ENCODE peak calls at places on chromosomes 3 and 15, in five cellular contexts. One of them, this sample, is unnamed. For H3K9me3 and H3K4me1, the result is how much of the 10 kb centered on the place peaks cover.

GRCh38 chr3:8480699-8481098 is 20.9 kb upstream of the LMCD1 start:
- DNase-seq in neural progenitor cell: peak
- DNase-seq in neuronal stem cell: no peak
- DNase-seq in adipocyte: no peak
- DNase-seq in effector memory CD4-positive, alpha-beta T cell: no peak
- DNase-seq in this sample: no peak

GRCh38 chr3:123481722-123482457 is 33.0 kb upstream of the ADCY5 start:
- DNase-seq in neural progenitor cell: no peak
- DNase-seq in neuronal stem cell: no peak
- DNase-seq in adipocyte: no peak
- DNase-seq in effector memory CD4-positive, alpha-beta T cell: no peak
- DNase-seq in this sample: no peak

GRCh38 chr15:74036271-74037170 is 42.0 kb downstream of the PML start:
- DNase-seq in neural progenitor cell: peak
- DNase-seq in neuronal stem cell: peak
- DNase-seq in adipocyte: peak
- DNase-seq in effector memory CD4-positive, alpha-beta T cell: no peak
- DNase-seq in this sample: no peak

GRCh38 chr15:39455502-39455991 is 125.3 kb upstream of the THBS1 start:
- DNase-seq in neural progenitor cell: no peak
- DNase-seq in neuronal stem cell: no peak
- DNase-seq in adipocyte: peak
- DNase-seq in effector memory CD4-positive, alpha-beta T cell: no peak
- DNase-seq in this sample: no peak

GRCh38 chr3:123298903-123299302 is 97.2 kb downstream of the SEC22A start:
- DNase-seq in neural progenitor cell: no peak
- DNase-seq in neuronal stem cell: no peak
- DNase-seq in adipocyte: peak
- DNase-seq in effector memory CD4-positive, alpha-beta T cell: no peak
- DNase-seq in this sample: no peak

GRCh38 chr3:190326930-190327329 is 4.7 kb upstream of the CLDN1 start:
- DNase-seq in neural progenitor cell: no peak
- DNase-seq in neuronal stem cell: no peak
- DNase-seq in adipocyte: no peak
- DNase-seq in effector memory CD4-positive, alpha-beta T cell: no peak
- DNase-seq in this sample: no peak

GRCh38 chr15:60972301-60972700 is 256.8 kb downstream of the RORA start:
- DNase-seq in neural progenitor cell: no peak
- DNase-seq in neuronal stem cell: no peak
- DNase-seq in adipocyte: peak
- DNase-seq in effector memory CD4-positive, alpha-beta T cell: no peak
- DNase-seq in this sample: no peak

GRCh38 chr3:69541823-69542264 is 156.0 kb upstream of the FRMD4B start:
- DNase-seq in neural progenitor cell: no peak
- DNase-seq in neuronal stem cell: peak
- DNase-seq in adipocyte: no peak
- DNase-seq in effector memory CD4-positive, alpha-beta T cell: no peak
- DNase-seq in this sample: peak

GRCh38 chr3:153343988-153344782 is 182.2 kb downstream of the RAP2B start:
- DNase-seq in neural progenitor cell: no peak
- DNase-seq in neuronal stem cell: no peak
- DNase-seq in adipocyte: no peak
- DNase-seq in effector memory CD4-positive, alpha-beta T cell: no peak
- DNase-seq in this sample: no peak

GRCh38 chr3:123006587-123006986 is 21.0 kb downstream of the SEMA5B start:
- DNase-seq in neural progenitor cell: no peak
- DNase-seq in neuronal stem cell: no peak
- DNase-seq in adipocyte: no peak
- DNase-seq in effector memory CD4-positive, alpha-beta T cell: no peak
- DNase-seq in this sample: no peak

GRCh38 chr15:20346082-20346805 is 195.4 kb downstream of the GOLGA6L6 start:
- DNase-seq in neural progenitor cell: no peak
- DNase-seq in neuronal stem cell: no peak
- DNase-seq in adipocyte: no peak
- DNase-seq in effector memory CD4-positive, alpha-beta T cell: no peak
- DNase-seq in this sample: peak

GRCh38 chr3:46013316-46014094 is 13.8 kb downstream of the XCR1 start:
- DNase-seq in neural progenitor cell: no peak
- DNase-seq in neuronal stem cell: no peak
- DNase-seq in adipocyte: no peak
- DNase-seq in effector memory CD4-positive, alpha-beta T cell: no peak
- DNase-seq in this sample: no peak

GRCh38 chr15:65096481-65097385 is 18.3 kb downstream of the UBAP1L start:
- DNase-seq in neural progenitor cell: no peak
- DNase-seq in neuronal stem cell: no peak
- DNase-seq in adipocyte: no peak
- DNase-seq in effector memory CD4-positive, alpha-beta T cell: no peak
- DNase-seq in this sample: no peak

GRCh38 chr15:65089206-65089824 is 12.8 kb downstream of the KBTBD13 start:
- DNase-seq in neural progenitor cell: peak
- DNase-seq in neuronal stem cell: no peak
- DNase-seq in adipocyte: no peak
- DNase-seq in effector memory CD4-positive, alpha-beta T cell: no peak
- DNase-seq in this sample: peak

GRCh38 chr3:58047806-58048205 is 39.6 kb downstream of the FLNB start:
- DNase-seq in neural progenitor cell: no peak
- DNase-seq in neuronal stem cell: no peak
- DNase-seq in adipocyte: peak
- DNase-seq in effector memory CD4-positive, alpha-beta T cell: no peak
- DNase-seq in this sample: no peak

GRCh38 chr3:45054196-45054857 is 28.2 kb downstream of the CLEC3B start:
- DNase-seq in neural progenitor cell: no peak
- DNase-seq in neuronal stem cell: no peak
- DNase-seq in adipocyte: peak
- DNase-seq in effector memory CD4-positive, alpha-beta T cell: no peak
- DNase-seq in this sample: no peak

GRCh38 chr3:81005992-81006391 is 755.5 kb downstream of the GBE1 start:
- DNase-seq in neural progenitor cell: no peak
- DNase-seq in neuronal stem cell: no peak
- DNase-seq in adipocyte: no peak
- DNase-seq in effector memory CD4-positive, alpha-beta T cell: no peak
- DNase-seq in this sample: no peak

GRCh38 chr3:46334911-46335478 is 18.9 kb upstream of the CCR2 start:
- DNase-seq in neural progenitor cell: no peak
- DNase-seq in neuronal stem cell: no peak
- DNase-seq in adipocyte: peak
- DNase-seq in effector memory CD4-positive, alpha-beta T cell: no peak
- DNase-seq in this sample: no peak

GRCh38 chr15:67690936-67691335 is 134.4 kb upstream of the SKOR1 start:
- DNase-seq in neural progenitor cell: no peak
- DNase-seq in neuronal stem cell: no peak
- DNase-seq in adipocyte: no peak
- DNase-seq in effector memory CD4-positive, alpha-beta T cell: no peak
- DNase-seq in this sample: no peak

GRCh38 chr3:185988816-185989175 is 51.0 kb upstream of the TRA2B start:
- DNase-seq in neural progenitor cell: no peak
- DNase-seq in neuronal stem cell: no peak
- DNase-seq in adipocyte: no peak
- DNase-seq in effector memory CD4-positive, alpha-beta T cell: no peak
- DNase-seq in this sample: no peak

GRCh38 chr3:125403789-125404188 is 28.7 kb upstream of the ZNF148 start:
- DNase-seq in neural progenitor cell: no peak
- DNase-seq in neuronal stem cell: no peak
- DNase-seq in adipocyte: peak
- DNase-seq in effector memory CD4-positive, alpha-beta T cell: no peak
- DNase-seq in this sample: no peak

GRCh38 chr3:14564741-14565140 is 24.6 kb upstream of the GRIP2 start:
- DNase-seq in neural progenitor cell: no peak
- DNase-seq in neuronal stem cell: no peak
- DNase-seq in adipocyte: no peak
- DNase-seq in effector memory CD4-positive, alpha-beta T cell: no peak
- DNase-seq in this sample: no peak

GRCh38 chr15:83112233-83112958 is 5.0 kb downstream of the TM6SF1 start:
- DNase-seq in neural progenitor cell: no peak
- DNase-seq in neuronal stem cell: no peak
- DNase-seq in adipocyte: peak
- DNase-seq in effector memory CD4-positive, alpha-beta T cell: no peak
- DNase-seq in this sample: no peak

DNA sequence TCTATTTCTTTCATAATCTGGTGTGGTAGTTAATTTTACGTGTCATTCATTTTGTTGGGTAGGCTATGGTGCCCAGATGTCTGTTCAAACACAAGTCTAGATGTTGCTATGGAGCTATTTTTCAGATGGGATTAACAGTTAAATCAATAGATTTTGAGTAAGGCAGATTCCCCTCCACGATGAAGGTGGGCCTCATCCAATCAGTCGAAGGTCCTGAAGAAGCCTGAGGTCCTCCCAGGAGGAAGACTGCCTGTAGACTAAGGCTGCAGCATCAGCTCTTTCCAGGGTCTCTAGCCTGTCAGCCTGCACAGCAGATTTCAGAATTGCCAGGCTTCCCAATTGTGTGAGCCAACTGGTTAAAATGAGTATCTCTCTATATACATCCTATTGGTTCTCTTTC is 92.9 kb downstream of the GABRB3 start:
- DNase-seq in neural progenitor cell: no peak
- DNase-seq in neuronal stem cell: no peak
- DNase-seq in adipocyte: no peak
- DNase-seq in effector memory CD4-positive, alpha-beta T cell: no peak
- DNase-seq in this sample: no peak
- H3K9me3 ChIP-seq in neural progenitor cell: under half
- H3K9me3 ChIP-seq in neuronal stem cell: under half
- H3K9me3 ChIP-seq in adipocyte: under half
- H3K9me3 ChIP-seq in effector memory CD4-positive, alpha-beta T cell: under half
- H3K9me3 ChIP-seq in this sample: under half

DNA sequence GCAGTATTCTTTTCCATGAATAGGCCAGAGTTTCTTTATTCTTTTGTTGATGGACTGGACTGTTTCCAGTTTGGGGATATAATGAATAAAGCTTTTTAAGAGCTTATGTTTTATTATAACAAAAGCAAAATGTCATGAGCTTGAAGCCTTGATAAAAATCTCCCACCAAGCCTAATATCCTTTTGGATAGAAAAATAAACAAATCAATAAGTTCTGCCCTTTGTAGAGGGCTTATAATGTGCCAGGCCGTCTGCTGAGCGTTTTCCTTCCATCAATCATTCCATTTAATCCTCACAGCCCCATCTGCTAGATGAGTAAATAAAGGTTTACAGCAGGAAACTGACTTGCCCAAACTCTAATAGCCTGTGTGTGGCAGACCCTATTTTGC is 21.4 kb upstream of the RFTN1 start:
- DNase-seq in neural progenitor cell: no peak
- DNase-seq in neuronal stem cell: no peak
- DNase-seq in adipocyte: no peak
- DNase-seq in effector memory CD4-positive, alpha-beta T cell: no peak
- DNase-seq in this sample: no peak
- H3K4me1 ChIP-seq in neural progenitor cell: under half
- H3K4me1 ChIP-seq in neuronal stem cell: under half
- H3K4me1 ChIP-seq in adipocyte: under half
- H3K4me1 ChIP-seq in effector memory CD4-positive, alpha-beta T cell: under half
- H3K4me1 ChIP-seq in this sample: under half

DNA sequence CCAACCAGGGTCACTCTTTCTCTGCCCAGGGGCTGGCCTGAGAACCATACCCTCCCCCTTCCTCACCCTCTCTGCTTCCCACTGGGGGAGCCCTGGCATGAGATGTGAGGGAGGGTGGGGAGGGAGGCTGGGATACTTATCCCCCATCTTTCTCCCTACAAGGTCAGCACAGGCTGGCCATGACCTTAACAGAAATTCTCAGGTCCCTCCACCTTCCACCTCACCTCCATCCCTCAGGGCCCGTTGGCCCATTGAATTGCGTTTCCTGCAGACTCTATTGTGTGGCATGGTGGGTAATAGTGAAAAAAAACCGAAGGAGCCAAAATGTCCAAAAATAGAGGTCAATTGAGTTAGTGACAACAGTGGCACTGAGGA is 159.5 kb downstream of the OR4M2 start:
- DNase-seq in neural progenitor cell: no peak
- DNase-seq in neuronal stem cell: no peak
- DNase-seq in adipocyte: no peak
- DNase-seq in effector memory CD4-positive, alpha-beta T cell: no peak
- DNase-seq in this sample: no peak
- H3K9me3 ChIP-seq in neural progenitor cell: under half
- H3K9me3 ChIP-seq in neuronal stem cell: under half
- H3K9me3 ChIP-seq in adipocyte: under half
- H3K9me3 ChIP-seq in effector memory CD4-positive, alpha-beta T cell: under half
- H3K9me3 ChIP-seq in this sample: under half

GRCh38 chr3:73605388-73605787 is 19.4 kb downstream of the PDZRN3 start:
- DNase-seq in neural progenitor cell: no peak
- DNase-seq in neuronal stem cell: no peak
- DNase-seq in adipocyte: peak
- DNase-seq in effector memory CD4-positive, alpha-beta T cell: no peak
- DNase-seq in this sample: no peak

GRCh38 chr3:73604491-73604890 is 20.2 kb downstream of the PDZRN3 start:
- DNase-seq in neural progenitor cell: no peak
- DNase-seq in neuronal stem cell: no peak
- DNase-seq in adipocyte: peak
- DNase-seq in effector memory CD4-positive, alpha-beta T cell: no peak
- DNase-seq in this sample: no peak

GRCh38 chr3:73602171-73602570 is 22.6 kb downstream of the PDZRN3 start:
- DNase-seq in neural progenitor cell: no peak
- DNase-seq in neuronal stem cell: no peak
- DNase-seq in adipocyte: peak
- DNase-seq in effector memory CD4-positive, alpha-beta T cell: no peak
- DNase-seq in this sample: no peak

GRCh38 chr3:73605861-73606260 is 18.9 kb downstream of the PDZRN3 start:
- DNase-seq in neural progenitor cell: no peak
- DNase-seq in neuronal stem cell: no peak
- DNase-seq in adipocyte: no peak
- DNase-seq in effector memory CD4-positive, alpha-beta T cell: no peak
- DNase-seq in this sample: no peak

GRCh38 chr3:73603771-73604171 is 21.0 kb downstream of the PDZRN3 start:
- DNase-seq in neural progenitor cell: no peak
- DNase-seq in neuronal stem cell: no peak
- DNase-seq in adipocyte: peak
- DNase-seq in effector memory CD4-positive, alpha-beta T cell: no peak
- DNase-seq in this sample: no peak
- H3K4me1 ChIP-seq in neural progenitor cell: under half
- H3K4me1 ChIP-seq in neuronal stem cell: under half
- H3K4me1 ChIP-seq in adipocyte: half or more
- H3K4me1 ChIP-seq in effector memory CD4-positive, alpha-beta T cell: under half
- H3K4me1 ChIP-seq in this sample: under half

DNA sequence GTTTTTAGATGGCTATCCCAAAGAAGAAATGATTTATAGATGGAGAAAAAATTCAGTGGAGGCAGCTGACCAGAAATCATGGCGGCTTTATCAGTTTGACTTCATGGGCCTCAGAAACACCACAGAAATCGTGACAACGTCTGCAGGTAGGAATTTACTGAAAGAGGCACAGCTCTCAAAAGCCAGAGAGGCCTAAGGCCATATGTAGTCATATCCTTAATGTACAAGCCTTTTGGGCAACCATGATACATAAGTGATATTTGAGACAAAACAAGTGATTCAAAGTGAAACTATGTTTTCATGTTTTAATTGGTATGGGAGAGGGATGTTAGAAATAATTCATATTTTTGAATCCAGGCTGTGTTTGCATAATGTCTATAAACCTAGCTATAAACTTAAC is 509.7 kb downstream of the GABRG3 start:
- DNase-seq in neural progenitor cell: no peak
- DNase-seq in neuronal stem cell: no peak
- DNase-seq in adipocyte: no peak
- DNase-seq in effector memory CD4-positive, alpha-beta T cell: no peak
- DNase-seq in this sample: no peak
- H3K9me3 ChIP-seq in neural progenitor cell: under half
- H3K9me3 ChIP-seq in neuronal stem cell: under half
- H3K9me3 ChIP-seq in adipocyte: under half
- H3K9me3 ChIP-seq in effector memory CD4-positive, alpha-beta T cell: under half
- H3K9me3 ChIP-seq in this sample: under half

This sample was measured in upper lobe of left lung.